ENCODE peak calls at places on chromosomes 2 and 18, in six cellular contexts. M is left ventricle myocardium inferior, Q is mucosa of descending colon, J is epithelial cell of esophagus, Y is fibroblast of lung, N is AG04450. V is an unnamed sample.

GRCh38 chr2:178830451-178830850 is 23.2 kb upstream of the TTN start:
- DNase-seq in Q (no peak), N (no peak), Y (no peak), J (no peak), M (no peak), V (no peak)

GRCh38 chr2:106304612-106305184 is 110.6 kb upstream of the UXS1 start:
- DNase-seq in J (no peak), Q (no peak), N (no peak), M (no peak), Y (no peak), V (no peak)

GRCh38 chr2:18214936-18215335 is 336.5 kb downstream of the KCNS3 start:
- DNase-seq in Y (peak), J (peak), Q (no peak), N (no peak), M (no peak), V (peak)

GRCh38 chr2:12169060-12169406 is 422.6 kb downstream of the LPIN1 start:
- DNase-seq in J (peak), Q (no peak), M (no peak), N (no peak), Y (peak), V (peak)

GRCh38 chr18:41553716-41554115 is 401.3 kb upstream of the PIK3C3 start:
- DNase-seq in M (no peak), N (no peak), J (no peak), Y (no peak), Q (no peak), V (no peak)

GRCh38 chr2:109348645-109349554 is 219.9 kb downstream of the SH3RF3 start:
- DNase-seq in Y (no peak), M (no peak), N (no peak), J (no peak), Q (no peak), V (no peak)

GRCh38 chr18:78934003-78934402 is 45.6 kb upstream of the SALL3 start:
- DNase-seq in N (no peak), M (no peak), J (no peak), Y (no peak), Q (no peak), V (no peak)

GRCh38 chr2:238947920-238948710 is 100.2 kb downstream of the TWIST2 start:
- DNase-seq in Q (peak), J (peak), N (peak), Y (peak), M (peak), V (peak)

GRCh38 chr2:172949522-172949921 is 126.1 kb upstream of the MAP3K20 start:
- DNase-seq in J (no peak), N (no peak), M (no peak), Q (no peak), Y (no peak), V (no peak)

GRCh38 chr2:217456016-217456415 is 546.8 kb downstream of the TNS1 start:
- DNase-seq in N (no peak), J (no peak), Y (no peak), M (no peak), Q (no peak), V (no peak)

GRCh38 chr2:109647636-109648035 is 33.5 kb downstream of the SOWAHC start:
- DNase-seq in Y (no peak), N (no peak), J (no peak), M (no peak), Q (no peak), V (peak)

GRCh38 chr2:168521342-168521741 is 65.3 kb downstream of the CERS6 start:
- DNase-seq in Q (no peak), M (no peak), N (no peak), J (peak), Y (peak), V (no peak)

GRCh38 chr18:8841781-8842485 is 136.6 kb downstream of the MTCL1 start:
- DNase-seq in N (no peak), Y (no peak), J (peak), M (no peak), Q (no peak), V (no peak)

GRCh38 chr2:101256316-101256715 is 3.6 kb downstream of the CNOT11 start:
- DNase-seq in J (peak), N (no peak), Y (no peak), M (no peak), Q (no peak), V (no peak)

GRCh38 chr2:101388232-101388631 is 929 bp upstream of the CREG2 start:
- DNase-seq in Y (peak), N (no peak), M (no peak), J (peak), Q (no peak), V (peak)

GRCh38 chr2:138433995-138434991 is 67.3 kb upstream of the SPOPL start:
- DNase-seq in N (no peak), Y (peak), J (peak), M (no peak), Q (no peak), V (peak)

GRCh38 chr2:3725002-3725401 is 21.6 kb downstream of the DCDC2C start:
- DNase-seq in J (no peak), Y (no peak), Q (no peak), M (no peak), N (no peak), V (no peak)

GRCh38 chr2:177298191-177298590 is 33.7 kb upstream of the NFE2L2 start:
- DNase-seq in N (no peak), M (no peak), Y (no peak), Q (no peak), J (no peak), V (no peak)

GRCh38 chr2:176114120-176114929 is 2.3 kb upstream of the HOXD10 start:
- DNase-seq in M (no peak), N (no peak), Y (no peak), J (no peak), Q (no peak), V (no peak)

GRCh38 chr2:176117823-176118376 is 1.3 kb downstream of the HOXD10 start:
- DNase-seq in Q (no peak), Y (no peak), J (no peak), N (no peak), M (no peak), V (no peak)

GRCh38 chr2:176117162-176117822 is 714 bp downstream of the HOXD10 start:
- DNase-seq in M (no peak), Q (no peak), J (no peak), N (no peak), Y (no peak), V (no peak)

GRCh38 chr2:176114930-176115625 is 1.5 kb upstream of the HOXD10 start:
- DNase-seq in N (no peak), Y (no peak), J (no peak), Q (no peak), M (no peak), V (no peak)

GRCh38 chr2:176115883-176116813 is at the start of gene HOXD10:
- DNase-seq in M (no peak), N (no peak), Q (peak), Y (no peak), J (no peak), V (no peak)
- TF ChIP-seq CTCF in M (no peak), N (no peak), Q (no peak), Y (no peak), J (no peak), V (peak)

GRCh38 chr2:95316466-95317122 is 19.4 kb downstream of the KCNIP3 start:
- DNase-seq in Y (peak), M (no peak), N (no peak), J (no peak), Q (no peak), V (peak)
- H3K4me3 ChIP-seq in Y (no peak), M (no peak), N (no peak), J (no peak), Q (no peak), V (no peak)

GRCh38 chr2:241091201-241091600 is 10.9 kb downstream of the MTERF4 start:
- DNase-seq in N (no peak), M (no peak), Q (no peak), Y (no peak), J (no peak), V (peak)

GRCh38 chr2:241088791-241089732 is 13.0 kb downstream of the MTERF4 start:
- DNase-seq in N (no peak), Y (no peak), J (no peak), Q (no peak), M (no peak), V (no peak)

GRCh38 chr2:241084856-241085444 is 17.1 kb downstream of the MTERF4 start:
- DNase-seq in J (no peak), N (no peak), Q (no peak), M (no peak), Y (no peak), V (no peak)

GRCh38 chr2:241087420-241088268 is 14.4 kb downstream of the MTERF4 start:
- DNase-seq in Q (no peak), Y (no peak), J (no peak), M (no peak), N (no peak), V (no peak)

GRCh38 chr2:241088376-241088775 is 13.7 kb downstream of the MTERF4 start:
- DNase-seq in J (no peak), N (no peak), Y (no peak), Q (no peak), M (no peak), V (no peak)
- TF ChIP-seq CTCF in J (no peak), N (no peak), Y (no peak), Q (no peak), M (no peak), V (no peak)

GRCh38 chr2:197312186-197312585 is 1.6 kb upstream of the ANKRD44 start:
- DNase-seq in N (no peak), Q (no peak), M (no peak), J (no peak), Y (no peak), V (no peak)

GRCh38 chr2:197309369-197310231 is 980 bp downstream of the ANKRD44 start:
- DNase-seq in N (no peak), Q (peak), M (peak), Y (no peak), J (no peak), V (no peak)

GRCh38 chr2:197310940-197311485 is 433 bp upstream of the ANKRD44 start:
- DNase-seq in Y (no peak), N (no peak), J (no peak), M (no peak), Q (no peak), V (peak)

GRCh38 chr2:197310271-197310939 is at the start of gene ANKRD44:
- DNase-seq in Q (peak), N (peak), M (peak), Y (peak), J (peak), V (peak)

GRCh38 chr2:197311521-197312033 is 997 bp upstream of the ANKRD44 start:
- DNase-seq in N (no peak), M (no peak), Q (no peak), Y (no peak), J (peak), V (peak)
- H3K4me3 ChIP-seq in N (peak), M (peak), Q (no peak), Y (peak), J (no peak), V (no peak)

GRCh38 chr18:58135806-58136331 is 91.8 kb downstream of the NEDD4L start:
- DNase-seq in Y (peak), J (peak), Q (peak), M (no peak), N (peak), V (peak)
- TF ChIP-seq CTCF in Y (peak), J (peak), Q (peak), M (peak), N (peak), V (peak)

GRCh38 chr2:229852565-229852964 is 69.2 kb downstream of the TRIP12 start:
- DNase-seq in Y (peak), N (peak), Q (peak), J (peak), M (no peak), V (peak)
- H3K4me3 ChIP-seq in Y (no peak), N (no peak), Q (no peak), J (no peak), M (no peak), V (no peak)

V was measured in foreskin fibroblast.